ENCODE peak calls at places on chromosome 9, in ten cellular contexts. U, V, C, O, N, E, J, D, S and Y are unnamed samples.

GRCh38 chr9:128047231-128047630 is 19.9 kb downstream of the NAIF1 start:
- DNase-seq in N (no peak), O (no peak), U (no peak), V (no peak), E (no peak), S (no peak), C (no peak), J (no peak), D (no peak), Y (no peak)

GRCh38 chr9:134459164-134459563 is 132.9 kb downstream of the RXRA start:
- DNase-seq in U (no peak), N (peak), O (no peak), V (no peak), E (no peak), J (no peak), D (no peak), C (no peak), S (no peak), Y (no peak)

GRCh38 chr9:36431078-36431477 is 31.0 kb upstream of the RNF38 start:
- DNase-seq in J (no peak), O (no peak), C (no peak), N (no peak), S (no peak), U (no peak), V (no peak), D (no peak), E (no peak), Y (no peak)

GRCh38 chr9:81596671-81597426 is 92.5 kb downstream of the TLE1 start:
- DNase-seq in N (no peak), V (no peak), S (no peak), D (no peak), C (no peak), O (no peak), J (no peak), U (no peak), E (no peak), Y (no peak)

GRCh38 chr9:113454914-113455761 is 8.4 kb upstream of the RGS3 start:
- DNase-seq in N (no peak), D (peak), O (peak), C (no peak), J (peak), E (no peak), V (peak), S (no peak), U (no peak), Y (peak)

GRCh38 chr9:69546265-69546664 is 125.9 kb downstream of the APBA1 start:
- DNase-seq in S (peak), O (peak), U (no peak), V (peak), J (no peak), D (no peak), C (no peak), N (no peak), E (peak), Y (no peak)

GRCh38 chr9:131306397-131306997 is 17.0 kb downstream of the PLPP7 start:
- DNase-seq in E (no peak), N (no peak), V (no peak), O (peak), U (no peak), C (no peak), S (no peak), J (no peak), D (no peak), Y (no peak)

GRCh38 chr9:19782005-19782404 is 6.8 kb downstream of the SLC24A2 start:
- DNase-seq in J (no peak), C (no peak), S (peak), O (peak), V (peak), E (no peak), U (no peak), D (no peak), N (no peak), Y (no peak)

GRCh38 chr9:111036068-111036789 is 2.0 kb downstream of the LPAR1 start:
- DNase-seq in S (peak), O (peak), E (peak), D (peak), J (no peak), V (peak), U (peak), N (peak), C (no peak), Y (no peak)

GRCh38 chr9:131714161-131714646 is 25.7 kb downstream of the RAPGEF1 start:
- DNase-seq in V (peak), D (peak), N (no peak), S (peak), O (peak), U (no peak), J (peak), E (no peak), C (no peak), Y (peak)

GRCh38 chr9:130665029-130665430 is 636 bp downstream of the PRDM12 start:
- DNase-seq in N (no peak), V (no peak), J (no peak), C (no peak), D (no peak), U (no peak), O (no peak), E (no peak), S (no peak), Y (no peak)

GRCh38 chr9:2560175-2560574 is 61.4 kb upstream of the VLDLR start:
- DNase-seq in V (no peak), S (no peak), E (no peak), U (no peak), O (no peak), D (no peak), N (no peak), J (no peak), C (no peak), Y (no peak)

GRCh38 chr9:4128876-4129275 is 171.0 kb downstream of the GLIS3 start:
- DNase-seq in O (no peak), J (no peak), S (no peak), V (no peak), D (no peak), C (no peak), U (no peak), E (no peak), N (no peak), Y (no peak)

GRCh38 chr9:120931278-120932085 is 4.9 kb upstream of the TRAF1 start:
- DNase-seq in N (no peak), S (no peak), O (peak), E (no peak), C (peak), U (no peak), J (no peak), D (peak), V (peak), Y (no peak)

GRCh38 chr9:14366071-14366470 is 52.1 kb upstream of the NFIB start:
- DNase-seq in O (peak), S (no peak), E (no peak), J (peak), C (no peak), V (peak), U (no peak), N (no peak), D (peak), Y (peak)

GRCh38 chr9:20948703-20949102 is 82.7 kb downstream of the HACD4 start:
- DNase-seq in O (no peak), C (no peak), V (no peak), S (no peak), U (no peak), D (no peak), N (no peak), E (no peak), J (no peak), Y (no peak)

GRCh38 chr9:121246821-121247511 is 21.0 kb upstream of the GSN start:
- DNase-seq in U (no peak), C (no peak), O (peak), S (no peak), N (peak), D (peak), J (peak), E (no peak), V (peak), Y (no peak)

GRCh38 chr9:129823163-129823933 is 588 bp downstream of the TOR1A start:
- DNase-seq in O (peak), S (peak), J (no peak), V (peak), D (peak), C (peak), U (no peak), N (peak), E (no peak), Y (no peak)

GRCh38 chr9:122338536-122338935 is 32.3 kb upstream of the PTGS1 start:
- DNase-seq in E (no peak), D (no peak), S (no peak), C (no peak), J (no peak), N (no peak), U (no peak), V (no peak), O (no peak), Y (no peak)

GRCh38 chr9:116124472-116125040 is 29.0 kb upstream of the PAPPA start:
- DNase-seq in V (peak), C (no peak), S (no peak), E (no peak), U (no peak), N (no peak), J (no peak), D (peak), O (peak), Y (no peak)

GRCh38 chr9:90322296-90322695 is 320.3 kb downstream of the DIRAS2 start:
- DNase-seq in N (no peak), S (no peak), V (peak), U (no peak), J (no peak), E (no peak), O (peak), D (peak), C (no peak), Y (no peak)

GRCh38 chr9:133943781-133944745 is 48.1 kb downstream of the VAV2 start:
- DNase-seq in E (no peak), J (no peak), C (no peak), S (no peak), N (peak), V (peak), U (no peak), O (no peak), D (no peak), Y (no peak)

GRCh38 chr9:96100385-96100978 is 201.5 kb downstream of the HSD17B3 start:
- DNase-seq in O (peak), D (no peak), S (no peak), N (no peak), C (no peak), V (no peak), U (no peak), J (no peak), E (no peak), Y (no peak)

GRCh38 chr9:121133104-121133816 is 58.5 kb downstream of the CNTRL start:
- DNase-seq in J (no peak), V (no peak), S (no peak), E (no peak), O (no peak), D (no peak), U (peak), N (peak), C (no peak), Y (no peak)

GRCh38 chr9:89428901-89429890 is 68.7 kb downstream of the SEMA4D start:
- DNase-seq in V (no peak), C (peak), S (peak), E (no peak), U (no peak), J (no peak), O (no peak), D (no peak), N (no peak), Y (no peak)

GRCh38 chr9:130240410-130241197 is 25.0 kb upstream of the HMCN2 start:
- DNase-seq in V (peak), D (peak), N (no peak), S (peak), O (peak), E (peak), J (no peak), C (no peak), U (no peak), Y (no peak)

GRCh38 chr9:134968011-134968822 is 50.5 kb upstream of the FCN1 start:
- DNase-seq in E (peak), J (no peak), U (no peak), V (peak), C (no peak), S (no peak), D (no peak), N (peak), O (peak), Y (no peak)

GRCh38 chr9:128575921-128576320 is 23.5 kb downstream of the SPTAN1 start:
- DNase-seq in D (peak), O (no peak), N (no peak), J (no peak), C (no peak), U (no peak), E (no peak), V (peak), S (no peak), Y (no peak)

GRCh38 chr9:12464910-12465512 is 228.2 kb upstream of the TYRP1 start:
- DNase-seq in D (peak), E (no peak), V (peak), S (peak), U (no peak), O (peak), N (no peak), J (no peak), C (peak), Y (no peak)

GRCh38 chr9:555493-555892 is 286.0 kb upstream of the DMRT1 start:
- DNase-seq in D (no peak), U (no peak), E (no peak), O (no peak), V (no peak), N (no peak), J (no peak), S (no peak), C (no peak), Y (no peak)

GRCh38 chr9:14133394-14133793 is 180.5 kb downstream of the NFIB start:
- DNase-seq in E (no peak), O (peak), C (no peak), J (no peak), D (peak), V (no peak), S (no peak), N (no peak), U (no peak), Y (no peak)

GRCh38 chr9:88811511-88811910 is 179.8 kb upstream of the S1PR3 start:
- DNase-seq in D (no peak), U (no peak), S (no peak), J (no peak), E (no peak), O (no peak), N (no peak), V (no peak), C (no peak), Y (no peak)

GRCh38 chr9:35691757-35692301 is 2.1 kb upstream of the TPM2 start:
- DNase-seq in V (no peak), O (no peak), C (no peak), S (peak), U (no peak), D (no peak), N (no peak), E (no peak), J (no peak), Y (no peak)

GRCh38 chr9:69097923-69098593 is 62.5 kb downstream of the FXN start:
- DNase-seq in C (no peak), V (peak), J (no peak), U (no peak), D (peak), E (no peak), N (no peak), O (no peak), S (no peak), Y (no peak)

GRCh38 chr9:124260769-124261603 is 3.2 kb downstream of the NEK6 start:
- DNase-seq in V (peak), D (peak), U (no peak), N (no peak), O (peak), E (no peak), C (no peak), S (no peak), J (no peak), Y (no peak)

DNA sequence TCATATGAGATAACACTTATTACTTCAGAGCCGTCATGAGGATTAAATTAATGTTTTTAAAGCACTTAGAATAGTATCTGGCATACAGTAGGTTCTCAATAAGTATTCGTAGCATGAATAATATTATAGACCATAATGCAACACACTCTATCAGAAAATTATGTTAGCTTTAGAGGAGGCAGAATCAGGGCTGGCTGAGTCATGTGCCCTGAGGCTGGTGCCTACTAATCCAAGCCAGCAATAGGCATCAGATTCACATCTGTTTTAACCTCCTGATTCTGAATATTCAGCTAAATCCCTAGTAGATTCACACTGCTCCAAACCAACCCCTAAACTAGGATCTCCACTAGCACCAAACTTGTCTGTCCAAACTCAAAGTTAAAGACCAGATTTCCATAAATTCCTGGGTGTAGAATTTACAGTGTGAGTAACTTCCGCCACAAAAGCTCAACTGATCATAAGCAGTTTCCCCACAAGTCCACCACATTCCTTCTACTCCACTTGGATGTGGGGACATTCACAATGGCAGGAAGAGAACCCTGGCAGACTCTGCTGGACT is 170.0 kb upstream of the DAPK1 start:
- DNase-seq in V (no peak), D (no peak), U (no peak), N (no peak), S (no peak), C (no peak), O (no peak), J (no peak), E (no peak), Y (no peak)
- TF ChIP-seq CTCF in V (no peak), D (no peak), U (no peak), N (no peak), S (no peak), C (no peak), O (no peak), J (no peak), E (no peak), Y (no peak)

DNA sequence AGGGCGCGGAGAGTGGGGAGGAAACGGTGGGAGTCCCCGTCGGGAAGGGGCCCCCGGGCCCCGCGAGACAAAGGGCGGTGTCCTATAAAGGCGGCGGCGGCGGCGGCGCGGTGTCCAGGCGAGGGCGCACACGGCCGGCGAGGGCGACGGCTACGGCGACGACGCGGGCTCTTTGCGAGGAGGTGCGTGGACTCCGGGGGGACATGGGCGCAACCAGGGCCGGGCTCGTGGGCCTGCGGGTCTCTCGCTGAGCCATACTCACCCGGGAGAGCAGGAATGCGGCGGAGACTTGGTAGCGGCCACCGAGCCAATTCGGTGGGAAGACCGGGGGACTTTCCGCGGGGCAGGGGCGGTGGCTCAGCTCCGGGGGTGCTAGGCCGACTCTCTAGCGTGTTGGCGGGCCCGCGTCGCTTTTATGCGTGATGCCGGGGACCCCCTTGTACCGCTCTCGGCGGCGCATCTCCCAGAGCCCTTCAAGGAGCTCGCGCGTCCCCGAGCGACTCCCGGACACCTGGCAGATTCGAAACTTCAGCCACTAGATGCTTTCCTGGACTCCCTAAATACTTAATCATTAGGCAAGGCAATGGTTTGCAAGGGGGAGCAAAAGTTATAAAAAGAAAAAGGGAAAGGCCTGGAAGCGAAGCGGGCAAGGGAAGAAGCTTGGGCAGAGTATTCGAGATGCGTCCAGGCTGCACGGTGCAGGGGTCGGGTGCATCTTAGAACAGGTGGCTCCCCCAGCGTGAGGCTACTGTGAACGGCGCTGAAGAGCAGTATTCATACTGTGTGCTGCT is 5.9 kb upstream of the TAL2 start:
- DNase-seq in J (no peak), E (peak), O (no peak), S (peak), N (no peak), U (peak), V (no peak), D (no peak), C (peak), Y (no peak)
- TF ChIP-seq CTCF in J (peak), E (no peak), O (no peak), S (no peak), N (no peak), U (peak), V (peak), D (no peak), C (peak), Y (no peak)

GRCh38 chr9:15498246-15499018 is 12.3 kb downstream of the PSIP1 start:
- DNase-seq in C (no peak), V (no peak), D (no peak), U (no peak), E (no peak), N (no peak), J (no peak), O (no peak), S (no peak), Y (no peak)

GRCh38 chr9:15499108-15499507 is 11.7 kb downstream of the PSIP1 start:
- DNase-seq in C (no peak), S (no peak), N (no peak), J (no peak), D (no peak), U (no peak), O (no peak), V (no peak), E (no peak), Y (no peak)

GRCh38 chr9:15505927-15506326 is 4.8 kb downstream of the PSIP1 start:
- DNase-seq in S (no peak), J (no peak), V (no peak), U (no peak), D (no peak), N (no peak), C (no peak), E (no peak), O (no peak), Y (no peak)

GRCh38 chr9:15501803-15502202 is 9.0 kb downstream of the PSIP1 start:
- DNase-seq in O (no peak), J (no peak), V (no peak), N (no peak), E (no peak), U (no peak), D (no peak), S (no peak), C (no peak), Y (no peak)

GRCh38 chr9:15501179-15501578 is 9.6 kb downstream of the PSIP1 start:
- DNase-seq in O (peak), U (no peak), S (no peak), J (no peak), D (no peak), V (no peak), C (no peak), N (no peak), E (no peak), Y (no peak)
- TF ChIP-seq CTCF in O (no peak), U (no peak), S (no peak), J (no peak), D (peak), V (peak), C (no peak), N (peak), E (no peak), Y (no peak)

GRCh38 chr9:109560470-109561132 is 62.5 kb upstream of the PTPN3 start:
- DNase-seq in N (no peak), D (no peak), S (peak), U (no peak), J (no peak), O (no peak), C (no peak), E (peak), V (no peak), Y (no peak)
- TF ChIP-seq CTCF in N (no peak), D (no peak), S (no peak), U (no peak), J (no peak), O (peak), C (no peak), E (no peak), V (peak), Y (no peak)

GRCh38 chr9:126397056-126397455 is 70.4 kb downstream of the MVB12B start:
- DNase-seq in U (no peak), O (no peak), V (no peak), J (no peak), E (no peak), C (peak), D (no peak), S (no peak), N (no peak), Y (no peak)
- TF ChIP-seq CTCF in U (peak), O (no peak), V (no peak), J (no peak), E (peak), C (no peak), D (peak), S (peak), N (no peak), Y (no peak)